ENCODE peak calls at places on chromosomes 4 and X, in five cellular contexts. H, F, M, S and R are unnamed samples.

GRCh38 chr4:34010703-34011102 is 2233.6 kb downstream of the ARAP2 start:
- DNase-seq in H (no peak), F (no peak), M (no peak), S (no peak), R (no peak)

GRCh38 chrX:153509592-153509991 is 7.8 kb upstream of the ATP2B3 start:
- DNase-seq in H (no peak), F (no peak), M (no peak), S (no peak), R (no peak)

GRCh38 chr4:119204898-119205297 is 7.6 kb upstream of the USP53 start:
- DNase-seq in H (no peak), F (no peak), M (no peak), S (no peak), R (no peak)

GRCh38 chrX:1582686-1583437 is 8.5 kb upstream of the AKAP17A start:
- DNase-seq in H (no peak), F (no peak), M (no peak), S (no peak), R (peak)

GRCh38 chr4:165542476-165542875 is 163.7 kb downstream of the CPE start:
- DNase-seq in H (no peak), F (no peak), M (no peak), S (no peak), R (no peak)

GRCh38 chr4:108991929-108992328 is 229.1 kb upstream of the ETNPPL start:
- DNase-seq in H (no peak), F (no peak), M (no peak), S (peak), R (peak)

GRCh38 chr4:637536-637935 is 12.2 kb downstream of the PDE6B start:
- DNase-seq in H (no peak), F (no peak), M (peak), S (no peak), R (no peak)

GRCh38 chr4:53361451-53361850 is 4.4 kb downstream of the SCFD2 start:
- DNase-seq in H (no peak), F (no peak), M (no peak), S (peak), R (no peak)

GRCh38 chr4:112318239-112319142 is 21.3 kb downstream of the ALPK1 start:
- DNase-seq in H (no peak), F (no peak), M (no peak), S (no peak), R (no peak)

GRCh38 chr4:6134612-6135220 is 65.6 kb downstream of the JAKMIP1 start:
- DNase-seq in H (peak), F (no peak), M (peak), S (no peak), R (no peak)

GRCh38 chr4:156901871-156902270 is 69.7 kb downstream of the PDGFC start:
- DNase-seq in H (no peak), F (no peak), M (no peak), S (peak), R (no peak)

GRCh38 chrX:151982217-151982616 is 7.7 kb upstream of the GABRE start:
- DNase-seq in H (no peak), F (no peak), M (no peak), S (peak), R (peak)

GRCh38 chr4:186553717-186554116 is 1.6 kb downstream of the MTNR1A start:
- DNase-seq in H (peak), F (no peak), M (peak), S (no peak), R (no peak)

GRCh38 chrX:20542072-20542471 is 275.4 kb upstream of the RPS6KA3 start:
- DNase-seq in H (no peak), F (no peak), M (no peak), S (no peak), R (no peak)

GRCh38 chr4:120897981-120898719 is 24.4 kb downstream of the PRDM5 start:
- DNase-seq in H (no peak), F (no peak), M (no peak), S (no peak), R (no peak)

GRCh38 chr4:173698557-173699262 is 168.7 kb upstream of the HAND2 start:
- DNase-seq in H (no peak), F (no peak), M (no peak), S (no peak), R (no peak)

GRCh38 chr4:113455081-113455480 is 306.5 kb downstream of the CAMK2D start:
- DNase-seq in H (no peak), F (no peak), M (no peak), S (no peak), R (no peak)

GRCh38 chr4:108166038-108166437 is 2.7 kb downstream of the LEF1 start:
- DNase-seq in H (no peak), F (no peak), M (no peak), S (no peak), R (no peak)

GRCh38 chrX:106484233-106484632 is 127.5 kb upstream of the RADX start:
- DNase-seq in H (no peak), F (no peak), M (no peak), S (no peak), R (no peak)

GRCh38 chr4:27068151-27068862 is 207.7 kb downstream of the STIM2 start:
- DNase-seq in H (no peak), F (no peak), M (no peak), S (no peak), R (no peak)

GRCh38 chrX:68807818-68808217 is 21.0 kb upstream of the EFNB1 start:
- DNase-seq in H (peak), F (no peak), M (no peak), S (no peak), R (peak)

GRCh38 chr4:102423375-102423774 is 77.8 kb upstream of the NFKB1 start:
- DNase-seq in H (no peak), F (no peak), M (no peak), S (no peak), R (no peak)

GRCh38 chrX:125205918-125206665 is 113.6 kb upstream of the TEX13C start:
- DNase-seq in H (peak), F (no peak), M (peak), S (no peak), R (no peak)

GRCh38 chr4:53322696-53323095 is 43.2 kb downstream of the SCFD2 start:
- DNase-seq in H (no peak), F (no peak), M (no peak), S (no peak), R (no peak)

GRCh38 chr4:87326460-87326859 is 3.8 kb upstream of the HSD17B13 start:
- DNase-seq in H (no peak), F (no peak), M (no peak), S (no peak), R (no peak)

GRCh38 chrX:124641737-124642491 is 295.6 kb downstream of the SH2D1A start:
- DNase-seq in H (no peak), F (no peak), M (no peak), S (no peak), R (no peak)

GRCh38 chr4:113809313-113809712 is 47.8 kb upstream of the CAMK2D start:
- DNase-seq in H (no peak), F (no peak), M (no peak), S (no peak), R (peak)

GRCh38 chrX:13064599-13065143 is 20.3 kb upstream of the FAM9C start:
- DNase-seq in H (no peak), F (no peak), M (no peak), S (peak), R (peak)

GRCh38 chr4:42519803-42520417 is 122.6 kb downstream of the SHISA3 start:
- DNase-seq in H (peak), F (peak), M (no peak), S (peak), R (peak)

DNA sequence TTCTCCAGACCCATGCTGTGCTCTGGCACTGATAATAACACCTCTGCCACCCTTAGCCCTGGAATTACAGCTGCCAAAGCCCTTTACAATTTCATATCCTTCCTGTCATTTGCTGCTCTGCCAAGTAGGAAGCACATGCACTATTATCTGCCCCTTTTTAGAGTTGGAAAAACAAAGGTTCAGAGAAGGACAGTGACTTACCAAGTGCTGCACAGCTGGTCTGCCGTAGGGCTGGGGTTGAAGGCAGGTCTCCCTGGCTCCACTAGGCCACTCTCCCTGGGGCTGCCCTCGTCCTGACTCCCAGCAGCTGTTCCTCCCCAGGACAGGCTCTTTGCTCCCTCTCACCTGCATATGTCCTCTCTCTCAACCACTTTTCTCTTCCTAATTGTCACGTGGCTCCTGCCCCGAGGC is 73.4 kb downstream of the ANAPC4 start:
- DNase-seq in H (no peak), F (no peak), M (no peak), S (no peak), R (no peak)
- H3K18ac ChIP-seq in H (no peak), F (peak), M (no peak), S (no peak), R (no peak)

GRCh38 chrX:85444613-85445012 is 65.1 kb upstream of the POF1B start:
- DNase-seq in H (no peak), F (no peak), M (no peak), S (no peak), R (no peak)
- H2AK5ac ChIP-seq in H (no peak), F (no peak), M (no peak), S (no peak), R (no peak)

DNA sequence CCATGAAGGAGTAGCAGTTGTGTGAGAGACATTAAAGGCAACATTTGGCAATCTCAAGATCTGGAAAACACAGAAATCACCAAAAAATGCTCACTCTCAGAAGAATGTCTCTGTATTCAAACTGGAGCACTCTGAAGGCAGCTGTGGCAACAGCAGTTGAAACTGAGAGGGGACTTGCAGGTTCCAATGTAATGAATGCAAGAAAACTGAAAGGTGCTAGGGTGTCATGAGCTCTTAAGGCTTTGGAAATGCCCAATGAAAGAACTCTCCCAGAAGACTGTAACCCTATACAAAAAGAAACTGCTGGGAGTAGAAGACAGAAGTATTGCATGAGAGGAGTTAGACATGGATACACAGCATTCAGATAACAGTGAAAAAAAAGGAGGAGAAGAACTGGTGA is 118.2 kb upstream of the HTR2C start:
- DNase-seq in H (peak), F (no peak), M (no peak), S (no peak), R (no peak)
- H3K18ac ChIP-seq in H (peak), F (no peak), M (no peak), S (no peak), R (no peak)

GRCh38 chr4:8125526-8126056 is 33.0 kb downstream of the ABLIM2 start:
- DNase-seq in H (no peak), F (no peak), M (no peak), S (no peak), R (no peak)
- H2AK5ac ChIP-seq in H (no peak), F (peak), M (no peak), S (no peak), R (no peak)

GRCh38 chr4:47218631-47219030 is 187.3 kb downstream of the GABRB1 start:
- DNase-seq in H (no peak), F (no peak), M (no peak), S (no peak), R (no peak)
- H3K18ac ChIP-seq in H (no peak), F (no peak), M (no peak), S (no peak), R (no peak)

GRCh38 chr4:184401397-184402171 is 72.8 kb downstream of the IRF2 start:
- DNase-seq in H (peak), F (peak), M (peak), S (no peak), R (no peak)
- H2AK5ac ChIP-seq in H (no peak), F (no peak), M (no peak), S (peak), R (peak)

DNA sequence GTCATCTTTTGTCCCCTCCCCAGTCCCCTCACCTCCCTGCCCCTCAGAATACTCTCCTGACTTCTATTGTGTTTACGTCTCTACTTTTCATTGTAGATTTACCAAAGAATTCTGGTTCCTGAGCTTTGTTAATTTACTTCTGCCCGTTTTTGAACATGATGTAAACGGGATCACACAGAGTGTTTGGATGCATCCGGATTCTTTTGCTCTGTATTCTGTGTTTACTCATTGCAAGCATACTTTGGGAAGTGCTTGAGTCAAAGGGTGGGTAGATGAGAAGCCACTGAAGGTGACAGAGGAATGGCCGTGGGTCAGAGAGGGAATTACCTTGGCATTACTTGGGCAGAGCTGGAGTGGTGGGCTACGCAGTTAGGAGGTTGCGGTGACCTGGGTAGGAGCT is 18.0 kb downstream of the CLCN4 start:
- DNase-seq in H (no peak), F (no peak), M (no peak), S (peak), R (peak)
- H3K18ac ChIP-seq in H (no peak), F (no peak), M (no peak), S (peak), R (peak)